ENCODE peak calls at places on chromosomes 11 and 22, in five cellular contexts. One of them, this sample, is unnamed.

GRCh38 chr11:103709366-103709765 is 327.1 kb upstream of the DDI1 start:
- DNase-seq in neuronal stem cell: no peak
- DNase-seq in mesendoderm: no peak
- DNase-seq in H9: no peak
- DNase-seq in mesenchymal stem cell: no peak
- DNase-seq in this sample: no peak

GRCh38 chr11:61756452-61757212 is 4.2 kb downstream of the MYRF start:
- DNase-seq in mesenchymal stem cell: peak
- DNase-seq in H9: no peak
- DNase-seq in neuronal stem cell: no peak
- DNase-seq in mesendoderm: peak
- DNase-seq in this sample: no peak

GRCh38 chr11:129412501-129412900 is 36.9 kb downstream of the BARX2 start:
- DNase-seq in neuronal stem cell: no peak
- DNase-seq in mesenchymal stem cell: no peak
- DNase-seq in mesendoderm: peak
- DNase-seq in H9: no peak
- DNase-seq in this sample: no peak

GRCh38 chr11:48019597-48019996 is 39.2 kb downstream of the PTPRJ start:
- DNase-seq in H9: no peak
- DNase-seq in mesendoderm: no peak
- DNase-seq in neuronal stem cell: no peak
- DNase-seq in mesenchymal stem cell: no peak
- DNase-seq in this sample: no peak

GRCh38 chr11:65392186-65392829 is 5.9 kb downstream of the FRMD8 start:
- DNase-seq in mesendoderm: no peak
- DNase-seq in mesenchymal stem cell: no peak
- DNase-seq in neuronal stem cell: no peak
- DNase-seq in H9: no peak
- DNase-seq in this sample: no peak

GRCh38 chr22:49838771-49839717 is 11.4 kb upstream of the BRD1 start:
- DNase-seq in H9: peak
- DNase-seq in mesendoderm: peak
- DNase-seq in mesenchymal stem cell: no peak
- DNase-seq in neuronal stem cell: no peak
- DNase-seq in this sample: peak

GRCh38 chr22:23119492-23120414 is 22.0 kb downstream of the RSPH14 start:
- DNase-seq in neuronal stem cell: no peak
- DNase-seq in mesendoderm: peak
- DNase-seq in mesenchymal stem cell: no peak
- DNase-seq in H9: no peak
- DNase-seq in this sample: no peak

GRCh38 chr11:106917973-106918372 is 100.3 kb downstream of the GUCY1A2 start:
- DNase-seq in mesendoderm: peak
- DNase-seq in H9: peak
- DNase-seq in neuronal stem cell: peak
- DNase-seq in mesenchymal stem cell: peak
- DNase-seq in this sample: peak

GRCh38 chr11:100715163-100715792 is 28.2 kb downstream of the ARHGAP42 start:
- DNase-seq in neuronal stem cell: no peak
- DNase-seq in mesendoderm: no peak
- DNase-seq in H9: no peak
- DNase-seq in mesenchymal stem cell: no peak
- DNase-seq in this sample: no peak

GRCh38 chr11:69926376-69927050 is 107.3 kb upstream of the FGF3 start:
- DNase-seq in mesendoderm: no peak
- DNase-seq in neuronal stem cell: no peak
- DNase-seq in mesenchymal stem cell: peak
- DNase-seq in H9: no peak
- DNase-seq in this sample: no peak

GRCh38 chr11:94934836-94935235 is 38.5 kb downstream of the CWC15 start:
- DNase-seq in neuronal stem cell: no peak
- DNase-seq in mesendoderm: no peak
- DNase-seq in mesenchymal stem cell: peak
- DNase-seq in H9: no peak
- DNase-seq in this sample: no peak

GRCh38 chr11:66967670-66968425 is 7.3 kb upstream of the C11orf86 start:
- DNase-seq in neuronal stem cell: no peak
- DNase-seq in mesendoderm: no peak
- DNase-seq in H9: no peak
- DNase-seq in mesenchymal stem cell: peak
- DNase-seq in this sample: no peak

GRCh38 chr11:65109231-65110198 is 2.2 kb upstream of the TM7SF2 start:
- DNase-seq in mesendoderm: no peak
- DNase-seq in mesenchymal stem cell: no peak
- DNase-seq in H9: no peak
- DNase-seq in neuronal stem cell: no peak
- DNase-seq in this sample: no peak

DNA sequence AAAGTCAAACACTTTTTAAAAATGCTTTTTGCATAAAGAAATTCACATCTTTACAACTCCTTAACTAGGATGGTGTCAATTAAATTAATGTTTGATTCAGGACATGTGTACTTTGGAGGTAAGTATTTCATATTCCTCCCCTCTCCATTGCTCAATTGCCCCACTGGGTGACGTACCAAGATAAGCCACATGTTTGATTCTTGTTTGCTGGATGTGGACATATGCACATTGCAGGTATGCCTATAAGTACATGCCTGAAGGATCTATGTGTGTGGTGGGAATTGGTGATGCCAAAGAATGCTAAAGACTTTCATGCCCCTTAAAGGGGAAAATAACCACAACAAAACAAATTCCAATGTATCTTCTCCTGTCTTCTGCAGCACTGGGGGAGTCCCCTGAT is 5.8 kb downstream of the CD44 start:
- DNase-seq in mesendoderm: no peak
- DNase-seq in mesenchymal stem cell: peak
- DNase-seq in neuronal stem cell: no peak
- DNase-seq in H9: no peak
- DNase-seq in this sample: no peak
- H2BK15ac ChIP-seq in mesendoderm: no peak
- H2BK15ac ChIP-seq in mesenchymal stem cell: no peak
- H2BK15ac ChIP-seq in neuronal stem cell: no peak
- H2BK15ac ChIP-seq in H9: no peak
- H2BK15ac ChIP-seq in this sample: no peak

DNA sequence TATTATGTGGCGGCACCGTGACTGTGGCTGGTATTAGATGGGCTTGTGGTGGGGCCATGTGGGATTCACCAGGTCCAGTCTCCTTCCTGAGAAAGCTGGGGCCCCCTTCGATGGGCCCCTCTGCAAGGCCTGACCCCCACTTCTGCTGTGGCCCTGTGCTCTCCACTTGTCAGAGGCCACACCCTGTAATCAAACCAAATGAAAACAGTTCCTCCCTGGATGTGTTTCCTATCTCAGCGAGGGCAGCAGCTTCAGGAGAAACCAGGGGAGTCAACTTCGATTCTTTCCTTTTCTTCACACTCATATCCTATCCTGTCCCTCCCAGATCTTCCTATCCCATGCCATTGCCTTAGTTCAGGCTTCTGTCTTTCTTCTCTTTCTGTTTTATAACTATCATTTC is 43.0 kb downstream of the INSC start:
- DNase-seq in mesendoderm: no peak
- DNase-seq in mesenchymal stem cell: no peak
- DNase-seq in neuronal stem cell: no peak
- DNase-seq in H9: no peak
- DNase-seq in this sample: no peak
- H2BK15ac ChIP-seq in mesendoderm: no peak
- H2BK15ac ChIP-seq in mesenchymal stem cell: no peak
- H2BK15ac ChIP-seq in neuronal stem cell: no peak
- H2BK15ac ChIP-seq in H9: no peak
- H2BK15ac ChIP-seq in this sample: no peak

DNA sequence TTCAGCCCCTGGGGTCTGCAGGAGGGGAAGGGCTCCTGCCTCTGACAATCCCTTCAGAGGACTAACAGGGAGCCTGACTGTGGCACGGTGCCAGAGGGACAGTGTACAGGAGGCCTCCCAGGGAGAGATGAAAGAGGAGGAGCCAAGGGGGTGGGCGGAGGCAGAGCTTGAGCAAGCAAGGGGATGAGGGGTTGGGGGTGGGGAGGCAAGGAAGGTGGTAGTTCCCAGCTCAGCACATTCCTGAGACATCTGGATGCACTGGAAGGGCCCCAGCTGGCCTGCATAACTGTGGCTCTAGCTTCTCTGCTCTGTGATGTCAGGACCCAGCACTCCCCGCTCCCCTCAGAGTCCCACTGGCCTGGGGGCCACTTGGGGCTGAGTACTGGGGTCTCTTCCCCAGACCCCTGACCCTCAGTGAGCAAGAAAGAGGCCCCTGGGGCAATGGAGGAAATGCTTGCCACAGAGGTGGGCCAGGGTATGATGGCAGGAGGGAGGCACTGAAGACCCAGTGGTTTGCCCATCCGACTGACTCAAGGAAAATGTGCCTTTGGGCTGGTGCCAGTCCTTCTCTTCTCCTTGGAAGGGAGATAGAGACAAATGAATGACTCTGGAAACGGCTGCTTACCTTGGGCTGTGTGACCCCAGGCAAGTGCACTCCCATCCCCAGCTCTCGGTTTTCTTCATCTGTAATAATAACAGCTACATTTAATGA is 13.3 kb downstream of the CREB3L1 start:
- DNase-seq in neuronal stem cell: no peak
- DNase-seq in H9: peak
- DNase-seq in mesendoderm: peak
- DNase-seq in mesenchymal stem cell: peak
- DNase-seq in this sample: peak
- H2BK15ac ChIP-seq in neuronal stem cell: peak
- H2BK15ac ChIP-seq in H9: no peak
- H2BK15ac ChIP-seq in mesendoderm: no peak
- H2BK15ac ChIP-seq in mesenchymal stem cell: peak
- H2BK15ac ChIP-seq in this sample: peak

GRCh38 chr11:23113887-23114216 is 253.6 kb upstream of the CCDC179 start:
- DNase-seq in H9: no peak
- DNase-seq in mesenchymal stem cell: no peak
- DNase-seq in mesendoderm: no peak
- DNase-seq in neuronal stem cell: no peak
- DNase-seq in this sample: no peak
- H2BK15ac ChIP-seq in H9: no peak
- H2BK15ac ChIP-seq in mesenchymal stem cell: no peak
- H2BK15ac ChIP-seq in mesendoderm: no peak
- H2BK15ac ChIP-seq in neuronal stem cell: no peak
- H2BK15ac ChIP-seq in this sample: no peak

DNA sequence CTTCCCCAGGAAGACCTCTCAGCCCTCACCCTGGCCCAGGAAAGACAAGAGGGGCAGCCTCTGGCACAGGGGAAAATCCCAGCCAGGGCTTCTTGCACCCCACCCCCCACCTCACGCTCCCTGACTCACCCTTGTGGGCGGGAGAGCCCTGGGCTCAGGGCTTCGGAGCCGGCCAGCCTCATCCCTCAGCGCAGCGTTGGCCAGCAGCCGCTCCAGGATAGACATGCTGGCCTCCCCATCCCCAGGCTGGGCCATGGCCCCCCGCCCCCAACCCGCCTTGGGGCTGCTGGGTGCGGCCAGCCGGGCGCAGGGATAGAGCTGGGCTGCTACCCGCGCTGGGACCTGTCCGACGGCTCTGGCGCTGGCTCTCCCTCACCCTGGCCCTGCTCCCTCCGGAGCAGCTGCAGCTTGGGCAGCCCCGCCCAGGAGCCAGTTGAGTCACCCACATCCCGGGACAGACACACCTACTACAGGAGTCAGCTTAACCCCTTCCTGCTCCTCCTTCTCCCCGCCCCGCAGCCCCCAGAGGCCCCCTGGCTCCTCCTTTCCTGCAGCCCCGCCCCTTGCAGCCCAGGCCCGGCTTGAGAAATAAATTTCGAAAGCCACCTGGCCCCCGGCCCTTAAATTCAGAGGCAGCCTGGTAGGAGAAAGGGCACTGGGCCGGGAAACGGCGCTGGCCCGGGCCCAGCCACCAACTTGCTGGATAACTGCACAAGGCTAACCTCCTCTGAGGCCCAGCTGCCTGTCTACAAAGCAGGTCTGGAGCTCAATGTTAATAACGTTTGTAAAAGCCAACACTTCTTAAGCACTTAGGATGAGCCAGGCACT is 13.4 kb downstream of the TNKS1BP1 start:
- DNase-seq in mesendoderm: peak
- DNase-seq in H9: peak
- DNase-seq in neuronal stem cell: peak
- DNase-seq in mesenchymal stem cell: peak
- DNase-seq in this sample: peak
- H2BK15ac ChIP-seq in mesendoderm: no peak
- H2BK15ac ChIP-seq in H9: no peak
- H2BK15ac ChIP-seq in neuronal stem cell: no peak
- H2BK15ac ChIP-seq in mesenchymal stem cell: peak
- H2BK15ac ChIP-seq in this sample: no peak

GRCh38 chr11:130418756-130419155 is 9.7 kb downstream of the ADAMTS8 start:
- DNase-seq in mesenchymal stem cell: no peak
- DNase-seq in neuronal stem cell: no peak
- DNase-seq in H9: no peak
- DNase-seq in mesendoderm: no peak
- DNase-seq in this sample: no peak
- H2BK15ac ChIP-seq in mesenchymal stem cell: no peak
- H2BK15ac ChIP-seq in neuronal stem cell: no peak
- H2BK15ac ChIP-seq in H9: no peak
- H2BK15ac ChIP-seq in mesendoderm: no peak
- H2BK15ac ChIP-seq in this sample: no peak

DNA sequence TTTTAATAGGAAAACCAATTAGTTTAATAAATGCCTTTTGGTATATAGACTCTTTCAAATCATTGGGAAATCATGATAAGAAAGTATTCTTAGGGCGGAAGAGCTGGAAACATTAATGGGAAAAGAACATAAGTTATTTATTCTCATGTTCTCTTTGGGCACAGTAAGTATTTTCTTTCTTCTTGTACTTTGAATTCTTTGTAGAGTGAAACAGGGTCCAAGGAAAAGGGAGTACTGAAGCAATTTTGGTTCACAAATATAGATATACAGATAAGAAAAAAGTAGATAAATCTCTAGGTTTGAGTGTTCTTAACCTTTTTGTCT is 123.2 kb downstream of the MICAL2 start:
- DNase-seq in H9: no peak
- DNase-seq in mesendoderm: no peak
- DNase-seq in mesenchymal stem cell: no peak
- DNase-seq in neuronal stem cell: no peak
- DNase-seq in this sample: no peak
- H2BK15ac ChIP-seq in H9: no peak
- H2BK15ac ChIP-seq in mesendoderm: no peak
- H2BK15ac ChIP-seq in mesenchymal stem cell: no peak
- H2BK15ac ChIP-seq in neuronal stem cell: no peak
- H2BK15ac ChIP-seq in this sample: no peak